ENCODE peak calls at places on chromosomes 13 and 19, in nine cellular contexts. B is fibroblast of pulmonary artery, Q is testis, Y is mesendoderm, R is mammary epithelial cell, G is endodermal cell, I is brain microvascular endothelial cell, L is left cardiac atrium, O is left ventricle myocardium inferior. E is an unnamed sample.

GRCh38 chr13:112510987-112511715 is 76.8 kb downstream of the TUBGCP3 start:
- DNase-seq in B (no peak), Q (no peak), Y (no peak), R (no peak), G (peak), I (peak), L (no peak), O (no peak), E (no peak)

GRCh38 chr13:67001363-67001762 is 228.8 kb downstream of the PCDH9 start:
- DNase-seq in B (no peak), Q (no peak), Y (no peak), R (no peak), G (peak), I (no peak), L (no peak), O (no peak), E (no peak)

GRCh38 chr13:89401209-89401810 is 1730.1 kb downstream of the SLITRK5 start:
- DNase-seq in B (peak), Q (no peak), Y (peak), R (peak), G (no peak), I (peak), L (no peak), O (no peak), E (no peak)

GRCh38 chr13:40446365-40446764 is 220.1 kb downstream of the FOXO1 start:
- DNase-seq in B (peak), Q (no peak), Y (no peak), R (no peak), G (no peak), I (no peak), L (no peak), O (no peak), E (no peak)

GRCh38 chr19:5354403-5354802 is 13.8 kb upstream of the PTPRS start:
- DNase-seq in B (peak), Q (no peak), Y (peak), R (no peak), G (peak), I (peak), L (no peak), O (no peak), E (no peak)

GRCh38 chr19:57171551-57172081 is 4.3 kb upstream of the DUXA start:
- DNase-seq in B (peak), Q (peak), Y (peak), R (peak), G (peak), I (peak), L (peak), O (peak), E (peak)

GRCh38 chr13:41459754-41460111 is 2.4 kb downstream of the RGCC start:
- DNase-seq in B (no peak), Q (no peak), Y (no peak), R (no peak), G (no peak), I (no peak), L (no peak), O (no peak), E (no peak)

GRCh38 chr13:28539625-28540286 is 44.8 kb upstream of the FLT1 start:
- DNase-seq in B (no peak), Q (no peak), Y (no peak), R (no peak), G (no peak), I (no peak), L (no peak), O (no peak), E (no peak)

GRCh38 chr19:15636026-15636425 is 4.7 kb upstream of the CYP4F3 start:
- DNase-seq in B (no peak), Q (no peak), Y (no peak), R (no peak), G (no peak), I (no peak), L (no peak), O (no peak), E (no peak)

GRCh38 chr13:76383671-76384461 is 502.3 kb downstream of the KCTD12 start:
- DNase-seq in B (peak), Q (peak), Y (peak), R (peak), G (no peak), I (peak), L (no peak), O (no peak), E (peak)

GRCh38 chr13:43908156-43909126 is 28.7 kb downstream of the LACC1 start:
- DNase-seq in B (peak), Q (peak), Y (peak), R (peak), G (no peak), I (peak), L (no peak), O (no peak), E (no peak)

GRCh38 chr13:54449922-54450321 is 1421.3 kb downstream of the OLFM4 start:
- DNase-seq in B (no peak), Q (no peak), Y (peak), R (no peak), G (no peak), I (no peak), L (no peak), O (no peak), E (no peak)

GRCh38 chr19:13621413-13621812 is 115.1 kb upstream of the CACNA1A start:
- DNase-seq in B (peak), Q (no peak), Y (peak), R (peak), G (peak), I (peak), L (no peak), O (no peak), E (peak)

GRCh38 chr19:58054792-58055482 is 4.1 kb upstream of the ZNF135 start:
- DNase-seq in B (peak), Q (peak), Y (peak), R (no peak), G (peak), I (peak), L (peak), O (peak), E (peak)

GRCh38 chr19:12749938-12750521 is 1.6 kb upstream of the BEST2 start:
- DNase-seq in B (peak), Q (no peak), Y (no peak), R (no peak), G (no peak), I (peak), L (no peak), O (no peak), E (peak)

GRCh38 chr19:14762111-14762510 is 16.2 kb downstream of the ADGRE2 start:
- DNase-seq in B (no peak), Q (no peak), Y (no peak), R (no peak), G (no peak), I (no peak), L (no peak), O (no peak), E (no peak)

GRCh38 chr19:54416695-54417491 is 1.6 kb downstream of the TTYH1 start:
- DNase-seq in B (no peak), Q (no peak), Y (no peak), R (no peak), G (peak), I (no peak), L (no peak), O (no peak), E (peak)

GRCh38 chr19:34181111-34181864 is 9.0 kb downstream of the LSM14A start:
- DNase-seq in B (no peak), Q (no peak), Y (no peak), R (no peak), G (no peak), I (no peak), L (no peak), O (no peak), E (no peak)

GRCh38 chr13:41962994-41963393 is 2.1 kb upstream of the VWA8 start:
- DNase-seq in B (no peak), Q (no peak), Y (no peak), R (peak), G (no peak), I (no peak), L (no peak), O (no peak), E (no peak)

GRCh38 chr19:7219056-7219455 is 75.2 kb downstream of the INSR start:
- DNase-seq in B (no peak), Q (no peak), Y (no peak), R (no peak), G (no peak), I (no peak), L (no peak), O (no peak), E (no peak)

GRCh38 chr19:5961969-5962945 is 15.7 kb downstream of the RANBP3 start:
- DNase-seq in B (peak), Q (no peak), Y (no peak), R (no peak), G (no peak), I (peak), L (peak), O (peak), E (peak)

GRCh38 chr19:588758-589692 is 656 bp upstream of the HCN2 start:
- DNase-seq in B (no peak), Q (no peak), Y (no peak), R (no peak), G (peak), I (no peak), L (no peak), O (no peak), E (no peak)

GRCh38 chr19:52600639-52601024 is 30.5 kb downstream of the ZNF701 start:
- DNase-seq in B (no peak), Q (peak), Y (no peak), R (no peak), G (no peak), I (no peak), L (peak), O (no peak), E (no peak)

E was measured in osteoblast.